ENCODE peak calls at places on chromosomes 5 and 9, in ten cellular contexts. I is GM20000; L is fibroblast of mammary gland; D is AML-193; K is T-helper 1 cell; Q is iris pigment epithelial cell; C is AG08396; P is stimulated activated naive CD4-positive, alpha-beta T cell; B is hippocampal formation; R is activated CD4-positive, alpha-beta T cell treated with anti-CD3 and anti-CD28 coated beads for 24 hours. U is an unnamed sample.
A peak's percentile ranks its signal among the peaks of the same experiment; 100 is the strongest.

GRCh38 chr9:78321505-78321904 is 24.6 kb downstream of the PSAT1 start:
- DNase-seq in I (no peak), L (no peak), D (no peak), K (no peak), Q (no peak), C (no peak), P (no peak), B (no peak), R (no peak), U (no peak)

GRCh38 chr5:5650242-5650641 is 227.8 kb downstream of the ICE1 start:
- DNase-seq in I (no peak), L (no peak), D (no peak), K (no peak), Q (no peak), C (no peak), P (no peak), B (no peak), R (no peak), U (no peak)

GRCh38 chr5:155402927-155403645 is 389.5 kb downstream of the KIF4B start:
- DNase-seq in I (no peak), L (no peak), D (no peak), K (no peak), Q (no peak), C (no peak), P (no peak), B (no peak), R (no peak), U (no peak)

GRCh38 chr5:134741052-134741451 is 2.7 kb downstream of the CAMLG start:
- DNase-seq in I (no peak), L (no peak), D (no peak), K (no peak), Q (no peak), C (no peak), P (no peak), B (no peak), R (no peak), U (no peak)

GRCh38 chr9:76604171-76604570 is 145.2 kb downstream of the GCNT1 start:
- DNase-seq in I (no peak), L (no peak), D (no peak), K (no peak), Q (no peak), C (no peak), P (no peak), B (no peak), R (no peak), U (no peak)

GRCh38 chr9:72997387-72997995 is 44.6 kb upstream of the ALDH1A1 start:
- DNase-seq in I (no peak), L (no peak), D (no peak), K (no peak), Q (no peak), C (no peak), P (no peak), B (no peak), R (no peak), U (no peak)

GRCh38 chr9:123343428-123344272 is 12.3 kb upstream of the CRB2 start:
- DNase-seq in I (peak; percentile 87), L (peak; percentile 39), D (no peak), K (no peak), Q (no peak), C (no peak), P (no peak), B (no peak), R (no peak), U (no peak)

GRCh38 chr9:96565684-96566360 is 53.8 kb downstream of the CDC14B start:
- DNase-seq in I (peak; percentile 20), L (peak; percentile 46), D (no peak), K (peak; percentile 65), Q (peak; percentile 50), C (peak; percentile 70), P (no peak), B (no peak), R (no peak), U (no peak)

GRCh38 chr5:139642891-139643871 is 5.0 kb upstream of the CXXC5 start:
- DNase-seq in I (no peak), L (no peak), D (no peak), K (no peak), Q (no peak), C (no peak), P (no peak), B (no peak), R (no peak), U (no peak)

GRCh38 chr5:152142845-152143469 is 218.3 kb upstream of the GLRA1 start:
- DNase-seq in I (peak; percentile 70), L (peak; percentile 57), D (peak; percentile 17), K (peak; percentile 43), Q (peak; percentile 48), C (peak; percentile 60), P (peak; percentile 40), B (peak; percentile 9), R (peak; percentile 48), U (peak; percentile 62)

GRCh38 chr5:141762316-141762715 is 80.3 kb upstream of the ARAP3 start:
- DNase-seq in I (no peak), L (no peak), D (no peak), K (no peak), Q (no peak), C (no peak), P (no peak), B (no peak), R (no peak), U (no peak)

GRCh38 chr5:105146867-105147266 is 1584.3 kb upstream of the NUDT12 start:
- DNase-seq in I (no peak), L (no peak), D (no peak), K (no peak), Q (no peak), C (no peak), P (no peak), B (no peak), R (no peak), U (no peak)

GRCh38 chr5:54257366-54258118 is 52.8 kb downstream of the ARL15 start:
- DNase-seq in I (no peak), L (no peak), D (no peak), K (no peak), Q (no peak), C (no peak), P (no peak), B (no peak), R (no peak), U (no peak)

GRCh38 chr5:135326296-135327240 is 72.5 kb downstream of the MACROH2A1 start:
- DNase-seq in I (no peak), L (no peak), D (no peak), K (no peak), Q (no peak), C (no peak), P (no peak), B (no peak), R (no peak), U (no peak)

GRCh38 chr9:69797680-69798079 is 22.9 kb upstream of the CFAP95 start:
- DNase-seq in I (no peak), L (no peak), D (no peak), K (no peak), Q (no peak), C (no peak), P (no peak), B (no peak), R (no peak), U (no peak)

GRCh38 chr5:74412064-74412463 is 228.5 kb downstream of the ENC1 start:
- DNase-seq in I (no peak), L (no peak), D (no peak), K (no peak), Q (no peak), C (no peak), P (no peak), B (no peak), R (no peak), U (no peak)

GRCh38 chr9:135960328-135961276 is 571 bp downstream of the UBAC1 start:
- DNase-seq in I (peak; percentile 57), L (peak; percentile 11), D (peak; percentile 24), K (no peak), Q (peak; percentile 16), C (peak; percentile 70), P (no peak), B (no peak), R (no peak), U (no peak)

GRCh38 chr9:134283111-134283515 is 43.1 kb upstream of the RXRA start:
- DNase-seq in I (no peak), L (peak; percentile 65), D (no peak), K (no peak), Q (peak; percentile 36), C (peak; percentile 75), P (no peak), B (peak; percentile 72), R (no peak), U (no peak)

GRCh38 chr5:180096616-180097015 is 25.1 kb upstream of the RNF130 start:
- DNase-seq in I (no peak), L (no peak), D (no peak), K (no peak), Q (no peak), C (no peak), P (no peak), B (no peak), R (no peak), U (no peak)

GRCh38 chr5:165457854-165458481 is 1952.5 kb downstream of the MAT2B start:
- DNase-seq in I (no peak), L (peak; percentile 66), D (peak; percentile 63), K (no peak), Q (peak; percentile 61), C (peak; percentile 7), P (no peak), B (no peak), R (no peak), U (no peak)

GRCh38 chr5:100904259-100904822 is 1.3 kb upstream of the ST8SIA4 start:
- DNase-seq in I (peak; percentile 28), L (no peak), D (peak; percentile 42), K (peak; percentile 83), Q (no peak), C (no peak), P (peak; percentile 35), B (no peak), R (no peak), U (peak; percentile 30)

GRCh38 chr5:171762841-171763408 is 22.7 kb upstream of the SMIM23 start:
- DNase-seq in I (no peak), L (no peak), D (no peak), K (no peak), Q (no peak), C (no peak), P (no peak), B (no peak), R (no peak), U (no peak)

GRCh38 chr5:171592741-171593140 is 173.3 kb downstream of the FGF18 start:
- DNase-seq in I (no peak), L (peak; percentile 61), D (no peak), K (no peak), Q (no peak), C (no peak), P (no peak), B (no peak), R (no peak), U (no peak)

GRCh38 chr5:65076251-65076869 is 307.6 kb downstream of the CWC27 start:
- DNase-seq in I (peak; percentile 58), L (peak; percentile 82), D (peak; percentile 80), K (peak; percentile 86), Q (peak; percentile 69), C (peak; percentile 22), P (peak; percentile 23), B (no peak), R (peak; percentile 19), U (peak; percentile 36)

GRCh38 chr9:105921057-105921721 is 226.8 kb downstream of the TMEM38B start:
- DNase-seq in I (no peak), L (no peak), D (no peak), K (no peak), Q (no peak), C (no peak), P (no peak), B (no peak), R (no peak), U (no peak)